ENCODE peak calls at places on chromosomes 7 and 10, in six cellular contexts. E is HuH-7, Q is NCI-H82, C is KG1, S is memory B cell, X is AG04450. M is an unnamed sample.

GRCh38 chr7:155388561-155388960 is 69.4 kb upstream of the EN2 start:
- DNase-seq in E (no peak), X (no peak), C (no peak), Q (no peak), S (no peak), M (no peak)

GRCh38 chr7:4021413-4021812 is 660.7 kb upstream of the FOXK1 start:
- DNase-seq in C (no peak), E (no peak), X (no peak), S (no peak), Q (no peak), M (no peak)

GRCh38 chr7:128904381-128905197 is 5.9 kb downstream of the KCP start:
- DNase-seq in S (peak; percentile 70), X (no peak), E (peak; percentile 74), Q (peak; percentile 78), C (peak; percentile 1), M (peak; percentile 60)

GRCh38 chr10:125694874-125695273 is 11.9 kb upstream of the TEX36 start:
- DNase-seq in X (peak; percentile 38), Q (no peak), S (no peak), C (no peak), E (no peak), M (peak; percentile 71)

GRCh38 chr7:31892099-31892787 is 178.0 kb downstream of the PDE1C start:
- DNase-seq in E (no peak), S (no peak), Q (no peak), X (no peak), C (no peak), M (no peak)

GRCh38 chr10:69614130-69614529 is 15.9 kb upstream of the FAM241B start:
- DNase-seq in C (no peak), E (no peak), X (no peak), S (no peak), Q (no peak), M (no peak)

GRCh38 chr7:149050941-149051340 is 22.6 kb upstream of the PDIA4 start:
- DNase-seq in C (no peak), E (no peak), Q (no peak), X (no peak), S (no peak), M (no peak)

GRCh38 chr7:151896486-151896885 is 19.6 kb upstream of the PRKAG2 start:
- DNase-seq in Q (no peak), C (no peak), E (no peak), S (no peak), X (no peak), M (no peak)

GRCh38 chr7:122637799-122638198 is 61.1 kb downstream of the RNF133 start:
- DNase-seq in C (no peak), S (no peak), E (no peak), Q (no peak), X (no peak), M (no peak)

GRCh38 chr7:1611708-1612241 is 41.9 kb upstream of the PSMG3 start:
- DNase-seq in C (no peak), S (no peak), E (no peak), X (peak; percentile 10), Q (peak; percentile 96), M (peak; percentile 36)

GRCh38 chr7:134155220-134155619 is 28.1 kb downstream of the LRGUK start:
- DNase-seq in X (no peak), E (no peak), S (no peak), C (no peak), Q (no peak), M (no peak)

GRCh38 chr7:155352076-155352752 is 54.5 kb downstream of the INSIG1 start:
- DNase-seq in C (no peak), E (no peak), S (no peak), Q (no peak), X (no peak), M (no peak)

GRCh38 chr7:15489383-15489782 is 72.4 kb downstream of the AGMO start:
- DNase-seq in Q (no peak), X (no peak), S (no peak), E (no peak), C (no peak), M (no peak)

GRCh38 chr10:19556666-19557065 is 259.6 kb upstream of the PLXDC2 start:
- DNase-seq in E (no peak), S (no peak), Q (no peak), C (no peak), X (no peak), M (no peak)

GRCh38 chr7:24576171-24577052 is 3.2 kb downstream of the PALS2 start:
- DNase-seq in Q (peak; percentile 84), E (peak; percentile 84), X (peak; percentile 42), C (no peak), S (no peak), M (peak; percentile 72)

GRCh38 chr10:116403740-116404250 is 23.9 kb upstream of the PNLIPRP3 start:
- DNase-seq in S (no peak), C (no peak), X (no peak), E (no peak), Q (peak; percentile 97), M (no peak)

GRCh38 chr10:128314691-128315090 is 188.5 kb upstream of the MKI67 start:
- DNase-seq in C (no peak), E (no peak), X (no peak), S (no peak), Q (no peak), M (no peak)

GRCh38 chr7:47382200-47382599 is 199.7 kb downstream of the TNS3 start:
- DNase-seq in C (no peak), Q (no peak), E (no peak), X (no peak), S (no peak), M (no peak)

GRCh38 chr7:73850212-73850611 is 7.9 kb upstream of the METTL27 start:
- DNase-seq in Q (no peak), E (no peak), S (no peak), C (no peak), X (no peak), M (no peak)